ENCODE peak calls at places on chromosome 22, in six cellular contexts. Z is upper lobe of left lung, Y is breast epithelium, K is fibroblast of lung, M is A549, A is heart left ventricle. W is an unnamed sample.

GRCh38 chr22:42299586-42300285 is 29.3 kb upstream of the TCF20 start:
- DNase-seq in Z (peak), Y (no peak), K (no peak), M (no peak), A (peak), W (no peak)

GRCh38 chr22:46297151-46297819 is 615 bp downstream of the GTSE1 start:
- DNase-seq in Z (no peak), Y (no peak), K (peak), M (no peak), A (no peak), W (peak)

GRCh38 chr22:46110215-46110614 is 40.1 kb upstream of the PPARA start:
- DNase-seq in Z (no peak), Y (no peak), K (peak), M (no peak), A (no peak), W (no peak)

GRCh38 chr22:17786435-17787158 is 12.3 kb upstream of the BID start:
- DNase-seq in Z (no peak), Y (peak), K (peak), M (no peak), A (peak), W (peak)

GRCh38 chr22:45223304-45224117 is 17.2 kb downstream of the KIAA0930 start:
- DNase-seq in Z (no peak), Y (no peak), K (no peak), M (no peak), A (no peak), W (no peak)

GRCh38 chr22:43152355-43153071 is 1.2 kb downstream of the TSPO start:
- DNase-seq in Z (peak), Y (peak), K (peak), M (peak), A (peak), W (peak)

GRCh38 chr22:24146791-24147353 is 34.4 kb upstream of the SUSD2 start:
- DNase-seq in Z (no peak), Y (no peak), K (peak), M (no peak), A (peak), W (peak)

GRCh38 chr22:38177926-38178604 is 3.6 kb downstream of the PLA2G6 start:
- DNase-seq in Z (peak), Y (peak), K (peak), M (peak), A (no peak), W (peak)

GRCh38 chr22:30763815-30764686 is 69.4 kb downstream of the OSBP2 start:
- DNase-seq in Z (peak), Y (peak), K (peak), M (peak), A (no peak), W (peak)

GRCh38 chr22:46961591-46962290 is 199.3 kb downstream of the TBC1D22A start:
- DNase-seq in Z (no peak), Y (no peak), K (no peak), M (no peak), A (no peak), W (no peak)

GRCh38 chr22:19874307-19875060 is 19.8 kb upstream of the GNB1L start:
- DNase-seq in Z (peak), Y (no peak), K (no peak), M (no peak), A (peak), W (no peak)

GRCh38 chr22:42902875-42903510 is 45.9 kb upstream of the ARFGAP3 start:
- DNase-seq in Z (no peak), Y (no peak), K (peak), M (no peak), A (no peak), W (no peak)

GRCh38 chr22:29011868-29012428 is 49.7 kb downstream of the C22orf31 start:
- DNase-seq in Z (no peak), Y (no peak), K (no peak), M (no peak), A (no peak), W (no peak)

GRCh38 chr22:47299879-47300697 is 537.6 kb downstream of the TBC1D22A start:
- DNase-seq in Z (peak), Y (no peak), K (no peak), M (no peak), A (no peak), W (no peak)

GRCh38 chr22:44108076-44108475 is 72.6 kb upstream of the PARVG start:
- DNase-seq in Z (no peak), Y (no peak), K (no peak), M (no peak), A (peak), W (no peak)

GRCh38 chr22:47278655-47279054 is 516.2 kb downstream of the TBC1D22A start:
- DNase-seq in Z (no peak), Y (no peak), K (no peak), M (no peak), A (peak), W (no peak)

GRCh38 chr22:38649841-38650522 is 6.2 kb downstream of the FAM227A start:
- DNase-seq in Z (no peak), Y (no peak), K (no peak), M (no peak), A (no peak), W (no peak)

GRCh38 chr22:44063462-44064371 is 39.6 kb downstream of the PARVB start:
- DNase-seq in Z (no peak), Y (no peak), K (no peak), M (no peak), A (no peak), W (no peak)

GRCh38 chr22:41951898-41952474 is at the start of gene SMIM45:
- DNase-seq in Z (no peak), Y (no peak), K (no peak), M (no peak), A (no peak), W (no peak)

GRCh38 chr22:45965565-45965962 is 11.4 kb downstream of the WNT7B start:
- DNase-seq in Z (no peak), Y (no peak), K (no peak), M (no peak), A (no peak), W (no peak)

GRCh38 chr22:39081557-39081956 is 4.5 kb downstream of the APOBEC3G start:
- DNase-seq in Z (no peak), Y (no peak), K (no peak), M (no peak), A (no peak), W (no peak)

GRCh38 chr22:44937216-44937615 is 72.6 kb downstream of the PHF21B start:
- DNase-seq in Z (no peak), Y (no peak), K (no peak), M (no peak), A (no peak), W (no peak)

GRCh38 chr22:23828800-23829680 is 9.8 kb downstream of the DERL3 start:
- DNase-seq in Z (no peak), Y (no peak), K (no peak), M (no peak), A (peak), W (no peak)

GRCh38 chr22:37726240-37726887 is 29.5 kb downstream of the TRIOBP start:
- DNase-seq in Z (no peak), Y (no peak), K (peak), M (no peak), A (no peak), W (no peak)

GRCh38 chr22:44168206-44168605 is 12.5 kb upstream of the PARVG start:
- DNase-seq in Z (no peak), Y (no peak), K (no peak), M (no peak), A (no peak), W (no peak)

GRCh38 chr22:30038219-30038618 is 42.0 kb upstream of the HORMAD2 start:
- DNase-seq in Z (no peak), Y (peak), K (peak), M (peak), A (no peak), W (peak)

GRCh38 chr22:45966320-45966891 is 10.6 kb downstream of the WNT7B start:
- DNase-seq in Z (peak), Y (no peak), K (no peak), M (no peak), A (no peak), W (no peak)

GRCh38 chr22:40028098-40028425 is 33.3 kb downstream of the FAM83F start:
- DNase-seq in Z (no peak), Y (no peak), K (no peak), M (no peak), A (no peak), W (no peak)

GRCh38 chr22:39240841-39241631 is 3.7 kb downstream of the PDGFB start:
- DNase-seq in Z (peak), Y (peak), K (no peak), M (peak), A (peak), W (no peak)

GRCh38 chr22:30602049-30602448 is 4.9 kb upstream of the TCN2 start:
- DNase-seq in Z (no peak), Y (no peak), K (peak), M (peak), A (no peak), W (peak)

GRCh38 chr22:30408388-30409101 is 11.7 kb downstream of the SEC14L2 start:
- DNase-seq in Z (no peak), Y (no peak), K (peak), M (no peak), A (no peak), W (peak)

GRCh38 chr22:48927591-48927990 is 900.1 kb downstream of the BRD1 start:
- DNase-seq in Z (no peak), Y (no peak), K (no peak), M (no peak), A (no peak), W (no peak)

GRCh38 chr22:40196628-40197027 is 18.9 kb downstream of the TNRC6B start:
- DNase-seq in Z (no peak), Y (no peak), K (peak), M (no peak), A (no peak), W (peak)

GRCh38 chr22:39522567-39523300 is 2.4 kb downstream of the ATF4 start:
- DNase-seq in Z (no peak), Y (no peak), K (peak), M (peak), A (no peak), W (peak)

GRCh38 chr22:41001722-41002122 is 50.5 kb downstream of the RBX1 start:
- DNase-seq in Z (no peak), Y (no peak), K (peak), M (peak), A (no peak), W (peak)

GRCh38 chr22:48888466-48889208 is 939.0 kb downstream of the BRD1 start:
- DNase-seq in Z (peak), Y (no peak), K (no peak), M (no peak), A (peak), W (no peak)

GRCh38 chr22:22745225-22746060 is 101.0 kb downstream of the GGTLC2 start:
- DNase-seq in Z (no peak), Y (no peak), K (no peak), M (peak), A (no peak), W (peak)
- TF ChIP-seq CTCF in Z (peak), Y (no peak), K (peak), M (peak), A (peak), W (peak)

GRCh38 chr22:50613291-50613981 is 12.8 kb downstream of the MAPK8IP2 start:
- DNase-seq in Z (peak), Y (peak), K (peak), M (no peak), A (peak), W (no peak)
- TF ChIP-seq CTCF in Z (no peak), Y (no peak), K (no peak), M (no peak), A (no peak), W (no peak)

GRCh38 chr22:26674211-26675190 is 17.1 kb downstream of the MIAT start:
- DNase-seq in Z (no peak), Y (no peak), K (no peak), M (no peak), A (no peak), W (no peak)
- TF ChIP-seq CTCF in Z (no peak), Y (no peak), K (no peak), M (no peak), A (no peak), W (no peak)

GRCh38 chr22:36486619-36487384 is 5.4 kb upstream of the TXN2 start:
- DNase-seq in Z (no peak), Y (no peak), K (peak), M (peak), A (peak), W (peak)
- TF ChIP-seq CTCF in Z (peak), Y (peak), K (peak), M (peak), A (peak), W (peak)

W was measured in HFFc6.